ENCODE peak calls at places on chromosomes 11 and 22, in five cellular contexts. One of them, this sample, is unnamed.

GRCh38 chr11:47154738-47155570 is 21.7 kb downstream of the ARFGAP2 start:
- DNase-seq in tibial nerve: no peak
- DNase-seq in A549: no peak
- DNase-seq in HCT116: no peak
- DNase-seq in adrenal gland: no peak
- DNase-seq in this sample: no peak

GRCh38 chr11:58926695-58927094 is 12.6 kb upstream of the GLYATL1 start:
- DNase-seq in tibial nerve: no peak
- DNase-seq in A549: peak
- DNase-seq in HCT116: no peak
- DNase-seq in adrenal gland: no peak
- DNase-seq in this sample: no peak

GRCh38 chr11:128709402-128709801 is 15.5 kb downstream of the FLI1 start:
- DNase-seq in tibial nerve: no peak
- DNase-seq in A549: no peak
- DNase-seq in HCT116: no peak
- DNase-seq in adrenal gland: no peak
- DNase-seq in this sample: no peak

GRCh38 chr11:67278939-67279588 is 10.0 kb upstream of the ANKRD13D start:
- DNase-seq in tibial nerve: no peak
- DNase-seq in A549: no peak
- DNase-seq in HCT116: no peak
- DNase-seq in adrenal gland: no peak
- DNase-seq in this sample: no peak

GRCh38 chr11:33475999-33476398 is 218.8 kb downstream of the HIPK3 start:
- DNase-seq in tibial nerve: no peak
- DNase-seq in A549: no peak
- DNase-seq in HCT116: no peak
- DNase-seq in adrenal gland: peak
- DNase-seq in this sample: no peak

GRCh38 chr11:132062541-132062940 is 692.1 kb downstream of the NTM start:
- DNase-seq in tibial nerve: no peak
- DNase-seq in A549: no peak
- DNase-seq in HCT116: no peak
- DNase-seq in adrenal gland: no peak
- DNase-seq in this sample: no peak

GRCh38 chr11:57324886-57325734 is at the start of gene TNKS1BP1:
- DNase-seq in tibial nerve: peak
- DNase-seq in A549: peak
- DNase-seq in HCT116: peak
- DNase-seq in adrenal gland: peak
- DNase-seq in this sample: peak

GRCh38 chr11:108559904-108560303 is 33.7 kb downstream of the EXPH5 start:
- DNase-seq in tibial nerve: no peak
- DNase-seq in A549: no peak
- DNase-seq in HCT116: no peak
- DNase-seq in adrenal gland: no peak
- DNase-seq in this sample: no peak

GRCh38 chr11:10459029-10459970 is 4.2 kb downstream of the AMPD3 start:
- DNase-seq in tibial nerve: no peak
- DNase-seq in A549: no peak
- DNase-seq in HCT116: no peak
- DNase-seq in adrenal gland: peak
- DNase-seq in this sample: peak

GRCh38 chr11:67310246-67311050 is 7.1 kb downstream of the SSH3 start:
- DNase-seq in tibial nerve: no peak
- DNase-seq in A549: no peak
- DNase-seq in HCT116: no peak
- DNase-seq in adrenal gland: no peak
- DNase-seq in this sample: no peak

GRCh38 chr11:28756977-28757376 is 648.8 kb downstream of the METTL15 start:
- DNase-seq in tibial nerve: no peak
- DNase-seq in A549: peak
- DNase-seq in HCT116: no peak
- DNase-seq in adrenal gland: no peak
- DNase-seq in this sample: no peak

GRCh38 chr11:113001709-113002108 is 40.5 kb downstream of the NCAM1 start:
- DNase-seq in tibial nerve: no peak
- DNase-seq in A549: no peak
- DNase-seq in HCT116: no peak
- DNase-seq in adrenal gland: peak
- DNase-seq in this sample: no peak

GRCh38 chr11:12376259-12376971 is 956 bp upstream of the PARVA start:
- DNase-seq in tibial nerve: no peak
- DNase-seq in A549: no peak
- DNase-seq in HCT116: no peak
- DNase-seq in adrenal gland: peak
- DNase-seq in this sample: no peak

GRCh38 chr11:67629386-67630229 is at the start of gene NUDT8:
- DNase-seq in tibial nerve: peak
- DNase-seq in A549: peak
- DNase-seq in HCT116: peak
- DNase-seq in adrenal gland: peak
- DNase-seq in this sample: peak

GRCh38 chr22:43202756-43203155 is 15.8 kb upstream of the TTLL12 start:
- DNase-seq in tibial nerve: no peak
- DNase-seq in A549: no peak
- DNase-seq in HCT116: no peak
- DNase-seq in adrenal gland: no peak
- DNase-seq in this sample: no peak

GRCh38 chr11:2794947-2795346 is 90.6 kb downstream of the CDKN1C start:
- DNase-seq in tibial nerve: peak
- DNase-seq in A549: no peak
- DNase-seq in HCT116: no peak
- DNase-seq in adrenal gland: no peak
- DNase-seq in this sample: no peak

GRCh38 chr11:9594267-9595046 is 21.0 kb downstream of the WEE1 start:
- DNase-seq in tibial nerve: no peak
- DNase-seq in A549: no peak
- DNase-seq in HCT116: no peak
- DNase-seq in adrenal gland: no peak
- DNase-seq in this sample: no peak

GRCh38 chr22:46002757-46003270 is 25.9 kb upstream of the WNT7B start:
- DNase-seq in tibial nerve: no peak
- DNase-seq in A549: no peak
- DNase-seq in HCT116: no peak
- DNase-seq in adrenal gland: peak
- DNase-seq in this sample: peak

GRCh38 chr11:4881860-4882500 is at the start of gene OR51T1:
- DNase-seq in tibial nerve: no peak
- DNase-seq in A549: no peak
- DNase-seq in HCT116: no peak
- DNase-seq in adrenal gland: no peak
- DNase-seq in this sample: no peak

GRCh38 chr22:20514658-20515406 is 7.4 kb downstream of the MED15 start:
- DNase-seq in tibial nerve: no peak
- DNase-seq in A549: peak
- DNase-seq in HCT116: no peak
- DNase-seq in adrenal gland: peak
- DNase-seq in this sample: peak

GRCh38 chr11:64094463-64095223 is 58.9 kb downstream of the FLRT1 start:
- DNase-seq in tibial nerve: no peak
- DNase-seq in A549: peak
- DNase-seq in HCT116: peak
- DNase-seq in adrenal gland: peak
- DNase-seq in this sample: peak

GRCh38 chr11:3994030-3994640 is 100.5 kb upstream of the RRM1 start:
- DNase-seq in tibial nerve: no peak
- DNase-seq in A549: peak
- DNase-seq in HCT116: no peak
- DNase-seq in adrenal gland: no peak
- DNase-seq in this sample: peak

GRCh38 chr22:16959345-16959930 is 48.6 kb downstream of the GAB4 start:
- DNase-seq in tibial nerve: no peak
- DNase-seq in A549: no peak
- DNase-seq in HCT116: no peak
- DNase-seq in adrenal gland: no peak
- DNase-seq in this sample: peak

GRCh38 chr11:45087301-45087700 is 59.1 kb upstream of the PRDM11 start:
- DNase-seq in tibial nerve: no peak
- DNase-seq in A549: no peak
- DNase-seq in HCT116: no peak
- DNase-seq in adrenal gland: no peak
- DNase-seq in this sample: peak

GRCh38 chr22:41305646-41306045 is 4.3 kb downstream of the ZC3H7B start:
- DNase-seq in tibial nerve: no peak
- DNase-seq in A549: peak
- DNase-seq in HCT116: no peak
- DNase-seq in adrenal gland: peak
- DNase-seq in this sample: no peak

GRCh38 chr11:133982901-133983300 is 26.1 kb upstream of the IGSF9B start:
- DNase-seq in tibial nerve: no peak
- DNase-seq in A549: no peak
- DNase-seq in HCT116: no peak
- DNase-seq in adrenal gland: no peak
- DNase-seq in this sample: no peak

GRCh38 chr11:5336331-5336730 is 7.0 kb downstream of the OR51B5 start:
- DNase-seq in tibial nerve: no peak
- DNase-seq in A549: no peak
- DNase-seq in HCT116: no peak
- DNase-seq in adrenal gland: no peak
- DNase-seq in this sample: no peak

GRCh38 chr22:45905326-45905923 is 71.5 kb downstream of the WNT7B start:
- DNase-seq in tibial nerve: no peak
- DNase-seq in A549: no peak
- DNase-seq in HCT116: no peak
- DNase-seq in adrenal gland: no peak
- DNase-seq in this sample: no peak

GRCh38 chr22:27749597-27750225 is 51.8 kb downstream of the MN1 start:
- DNase-seq in tibial nerve: no peak
- DNase-seq in A549: no peak
- DNase-seq in HCT116: no peak
- DNase-seq in adrenal gland: no peak
- DNase-seq in this sample: no peak

GRCh38 chr11:64572143-64572542 is 18.9 kb upstream of the SLC22A12 start:
- DNase-seq in tibial nerve: no peak
- DNase-seq in A549: no peak
- DNase-seq in HCT116: no peak
- DNase-seq in adrenal gland: no peak
- DNase-seq in this sample: no peak

GRCh38 chr22:38795569-38795968 is 1.6 kb upstream of the DNAL4 start:
- DNase-seq in tibial nerve: no peak
- DNase-seq in A549: no peak
- DNase-seq in HCT116: no peak
- DNase-seq in adrenal gland: no peak
- DNase-seq in this sample: no peak

GRCh38 chr22:38796262-38796957 is 2.5 kb upstream of the DNAL4 start:
- DNase-seq in tibial nerve: no peak
- DNase-seq in A549: no peak
- DNase-seq in HCT116: no peak
- DNase-seq in adrenal gland: no peak
- DNase-seq in this sample: no peak

GRCh38 chr22:38789606-38790005 is 4.3 kb downstream of the DNAL4 start:
- DNase-seq in tibial nerve: no peak
- DNase-seq in A549: no peak
- DNase-seq in HCT116: no peak
- DNase-seq in adrenal gland: no peak
- DNase-seq in this sample: no peak

GRCh38 chr22:38793721-38794466 is at the start of gene DNAL4:
- DNase-seq in tibial nerve: peak
- DNase-seq in A549: peak
- DNase-seq in HCT116: peak
- DNase-seq in adrenal gland: peak
- DNase-seq in this sample: peak

GRCh38 chr22:38792833-38793232 is 1.1 kb downstream of the DNAL4 start:
- DNase-seq in tibial nerve: no peak
- DNase-seq in A549: no peak
- DNase-seq in HCT116: no peak
- DNase-seq in adrenal gland: no peak
- DNase-seq in this sample: peak
- H3K4me3 ChIP-seq in tibial nerve: no peak
- H3K4me3 ChIP-seq in A549: peak
- H3K4me3 ChIP-seq in HCT116: peak
- H3K4me3 ChIP-seq in adrenal gland: no peak
- H3K4me3 ChIP-seq in this sample: peak

DNA sequence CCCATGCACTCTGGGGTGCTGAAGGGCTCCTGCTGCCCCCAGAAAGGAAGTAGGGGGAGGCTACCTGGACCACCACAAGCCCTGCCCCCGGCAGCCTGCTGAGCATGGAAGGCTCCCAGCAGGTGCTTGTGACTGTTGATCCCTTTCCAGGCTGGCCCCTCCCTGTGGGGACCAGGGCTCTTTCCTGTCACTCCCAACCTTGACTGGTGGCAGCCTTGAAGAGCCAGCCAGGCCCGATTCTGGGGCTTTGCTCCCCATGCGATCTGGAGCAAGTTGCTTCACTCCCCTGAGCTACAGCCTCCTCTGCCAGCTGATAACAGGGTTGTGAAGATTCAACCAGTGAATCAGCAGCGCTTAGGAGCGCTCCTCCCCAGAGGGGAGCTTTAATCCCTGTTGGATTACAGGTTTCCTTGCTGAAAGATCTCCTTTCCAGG is 4.6 kb upstream of the CST6 start:
- DNase-seq in tibial nerve: no peak
- DNase-seq in A549: no peak
- DNase-seq in HCT116: no peak
- DNase-seq in adrenal gland: peak
- DNase-seq in this sample: peak
- TF ChIP-seq POLR2A in tibial nerve: no peak
- TF ChIP-seq POLR2A in A549: no peak
- TF ChIP-seq POLR2A in HCT116: no peak
- TF ChIP-seq POLR2A in adrenal gland: peak
- TF ChIP-seq POLR2A in this sample: no peak

DNA sequence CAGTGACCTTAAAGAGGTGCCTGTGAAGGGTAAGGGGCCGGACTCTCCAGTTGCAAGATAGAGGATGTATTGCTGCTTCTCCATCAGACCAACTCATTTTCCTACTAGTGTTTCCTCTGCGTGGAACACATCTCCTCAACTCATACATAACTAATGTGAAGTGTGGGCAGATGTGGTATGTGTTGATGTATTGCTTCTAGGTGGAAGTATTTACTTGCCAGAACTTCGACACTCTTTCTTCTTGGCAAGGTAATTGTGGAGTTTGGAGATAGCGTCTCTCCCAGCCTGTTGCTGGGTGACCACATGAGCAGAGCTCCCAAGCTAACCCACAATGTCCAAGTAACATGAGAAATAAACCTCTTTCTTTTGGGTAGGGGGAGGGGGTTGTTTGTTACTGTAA is 456.9 kb downstream of the DYNC2H1 start:
- DNase-seq in tibial nerve: no peak
- DNase-seq in A549: no peak
- DNase-seq in HCT116: no peak
- DNase-seq in adrenal gland: no peak
- DNase-seq in this sample: no peak
- TF ChIP-seq CTCF in tibial nerve: no peak
- TF ChIP-seq CTCF in A549: no peak
- TF ChIP-seq CTCF in HCT116: no peak
- TF ChIP-seq CTCF in adrenal gland: no peak
- TF ChIP-seq CTCF in this sample: no peak

GRCh38 chr11:107017433-107018227 is 646 bp downstream of the GUCY1A2 start:
- DNase-seq in tibial nerve: peak
- DNase-seq in A549: peak
- DNase-seq in HCT116: no peak
- DNase-seq in adrenal gland: peak
- DNase-seq in this sample: no peak
- H3K4me3 ChIP-seq in tibial nerve: peak
- H3K4me3 ChIP-seq in A549: peak
- H3K4me3 ChIP-seq in HCT116: no peak
- H3K4me3 ChIP-seq in adrenal gland: no peak
- H3K4me3 ChIP-seq in this sample: no peak

This sample was measured in NB4.